ENCODE peak calls at places on chromosomes 2 and 18, in six cellular contexts. X is heart left ventricle, D is adrenal gland, C is spleen, P is A549, O is ovary. G is an unnamed sample.

GRCh38 chr2:144944506-144945230 is 424.7 kb upstream of the ZEB2 start:
- DNase-seq in C (no peak), X (no peak), D (no peak), O (no peak), P (no peak), G (no peak)

GRCh38 chr2:118168606-118169005 is 80.3 kb downstream of the INSIG2 start:
- DNase-seq in D (no peak), C (no peak), X (no peak), O (no peak), P (no peak), G (no peak)

GRCh38 chr18:31241425-31241824 is 76.5 kb upstream of the DSG1 start:
- DNase-seq in O (no peak), C (no peak), X (no peak), P (no peak), D (no peak), G (no peak)

GRCh38 chr18:48222118-48222517 is 187.1 kb downstream of the ZBTB7C start:
- DNase-seq in P (no peak), C (no peak), O (peak; percentile 61), D (peak; percentile 79), X (peak; percentile 72), G (peak; percentile 74)

GRCh38 chr2:64837116-64837704 is 152.0 kb upstream of the SLC1A4 start:
- DNase-seq in P (peak; percentile 65), X (no peak), O (peak; percentile 66), D (peak; percentile 61), C (no peak), G (no peak)

GRCh38 chr18:3434685-3435084 is 15.3 kb upstream of the TGIF1 start:
- DNase-seq in D (no peak), X (no peak), O (no peak), C (no peak), P (no peak), G (no peak)

GRCh38 chr2:134149904-134150303 is 104.0 kb upstream of the MGAT5 start:
- DNase-seq in D (no peak), C (no peak), P (no peak), O (no peak), X (no peak), G (no peak)

GRCh38 chr2:177397501-177398289 is 5.1 kb downstream of the AGPS start:
- DNase-seq in C (no peak), X (peak; percentile 16), P (no peak), O (peak; percentile 48), D (peak; percentile 8), G (no peak)

GRCh38 chr2:234550056-234550455 is 53.2 kb upstream of the ARL4C start:
- DNase-seq in O (no peak), C (no peak), X (no peak), P (no peak), D (no peak), G (no peak)

GRCh38 chr2:161208527-161209139 is 48.4 kb downstream of the TANK start:
- DNase-seq in O (no peak), D (peak; percentile 55), C (no peak), X (no peak), P (peak; percentile 1), G (no peak)

GRCh38 chr2:42074661-42075060 is 26.8 kb downstream of the PKDCC start:
- DNase-seq in D (no peak), P (no peak), C (no peak), O (no peak), X (no peak), G (no peak)

GRCh38 chr2:102606353-102606752 is 13.0 kb upstream of the SLC9A2 start:
- DNase-seq in C (no peak), P (no peak), O (no peak), D (peak; percentile 23), X (no peak), G (peak; percentile 60)

GRCh38 chr2:10824191-10824590 is 11.6 kb upstream of the PDIA6 start:
- DNase-seq in O (no peak), P (no peak), X (no peak), C (no peak), D (no peak), G (no peak)

GRCh38 chr2:197675711-197676188 is 363 bp upstream of the RFTN2 start:
- DNase-seq in D (peak; percentile 38), X (peak; percentile 14), O (no peak), C (no peak), P (no peak), G (no peak)

GRCh38 chr2:28004086-28004485 is 113.6 kb downstream of the BABAM2 start:
- DNase-seq in O (no peak), X (no peak), C (no peak), D (no peak), P (no peak), G (no peak)

GRCh38 chr2:211835695-211836094 is 702.9 kb downstream of the ERBB4 start:
- DNase-seq in X (no peak), P (no peak), O (no peak), C (no peak), D (no peak), G (no peak)

GRCh38 chr2:85601771-85602475 is 575 bp downstream of the TMEM150A start:
- DNase-seq in P (no peak), O (peak; percentile 68), D (peak; percentile 87), X (peak; percentile 78), C (peak; percentile 82), G (peak; percentile 64)

GRCh38 chr2:20184067-20184938 is 40.6 kb downstream of the SDC1 start:
- DNase-seq in C (peak; percentile 36), O (no peak), X (no peak), D (peak; percentile 42), P (peak; percentile 86), G (no peak)

GRCh38 chr18:35451032-35451431 is 46.7 kb downstream of the INO80C start:
- DNase-seq in O (no peak), P (no peak), D (no peak), C (no peak), X (no peak), G (no peak)

GRCh38 chr2:216620806-216621205 is 12.4 kb upstream of the IGFBP2 start:
- DNase-seq in O (no peak), D (no peak), C (no peak), X (peak; percentile 32), P (no peak), G (no peak)

GRCh38 chr2:38301340-38301968 is 75.6 kb downstream of the ATL2 start:
- DNase-seq in D (no peak), P (no peak), O (no peak), C (no peak), X (no peak), G (no peak)

GRCh38 chr2:127640082-127641072 is 5.6 kb upstream of the GPR17 start:
- DNase-seq in P (no peak), C (peak; percentile 93), X (no peak), O (no peak), D (no peak), G (no peak)

GRCh38 chr2:179460101-179460500 is 195.5 kb upstream of the SESTD1 start:
- DNase-seq in C (no peak), D (no peak), X (no peak), P (no peak), O (no peak), G (no peak)
- TF ChIP-seq POLR2A in C (no peak), D (no peak), X (no peak), P (no peak), O (no peak), G (no peak)

GRCh38 chr2:237650455-237650850 is 23.1 kb downstream of the LRRFIP1 start:
- DNase-seq in X (no peak), O (no peak), D (no peak), C (no peak), P (no peak), G (no peak)
- TF ChIP-seq POLR2A in X (no peak), O (no peak), D (no peak), C (no peak), P (no peak), G (no peak)

DNA sequence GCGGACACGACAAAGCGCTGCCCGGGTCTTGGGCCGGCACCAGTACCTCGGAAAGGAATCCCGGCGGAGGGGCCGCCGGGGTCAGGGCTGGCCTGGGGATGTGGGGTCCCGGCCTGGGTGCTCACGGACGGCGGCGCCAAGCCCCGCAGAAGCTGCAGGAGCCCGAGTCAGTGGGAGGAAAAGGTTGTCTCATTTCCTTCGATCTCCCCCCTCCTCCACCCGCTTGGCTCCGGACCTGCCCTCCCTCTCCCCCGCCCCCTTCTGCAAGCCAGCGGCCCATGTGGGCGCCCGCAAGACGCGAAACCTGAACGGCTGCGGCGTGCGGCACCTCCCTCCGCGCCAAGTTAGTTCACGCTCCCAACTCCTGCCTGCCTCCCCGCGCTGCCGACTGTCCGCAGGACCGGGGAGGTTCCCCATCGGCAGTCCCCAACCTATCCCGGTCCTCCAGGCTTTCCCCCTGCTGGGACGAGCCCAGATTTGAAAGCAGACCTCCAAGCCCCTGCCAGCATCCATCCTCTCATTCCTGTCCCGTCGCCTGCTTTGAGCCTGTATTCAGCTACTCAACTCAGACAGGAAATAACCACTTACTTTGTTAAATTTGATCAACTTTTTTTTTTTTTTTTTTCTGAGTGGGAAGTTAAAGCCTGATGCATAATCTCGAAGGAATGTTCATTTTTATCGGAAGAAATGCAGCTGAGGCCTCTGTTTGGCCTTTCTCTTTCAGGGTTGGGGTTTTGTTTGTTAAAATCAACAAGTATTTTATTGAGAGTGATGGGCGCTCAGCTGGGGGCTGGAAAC is at the start of gene EVA1A:
- DNase-seq in P (peak; percentile 16), D (peak; percentile 3), C (no peak), X (peak; percentile 61), O (peak; percentile 23), G (peak; percentile 11)
- TF ChIP-seq POLR2A in P (no peak), D (no peak), C (no peak), X (no peak), O (no peak), G (peak; percentile 15)

GRCh38 chr2:203104273-203104672 is 89.6 kb downstream of the NBEAL1 start:
- DNase-seq in X (no peak), D (no peak), O (no peak), P (no peak), C (no peak), G (no peak)

DNA sequence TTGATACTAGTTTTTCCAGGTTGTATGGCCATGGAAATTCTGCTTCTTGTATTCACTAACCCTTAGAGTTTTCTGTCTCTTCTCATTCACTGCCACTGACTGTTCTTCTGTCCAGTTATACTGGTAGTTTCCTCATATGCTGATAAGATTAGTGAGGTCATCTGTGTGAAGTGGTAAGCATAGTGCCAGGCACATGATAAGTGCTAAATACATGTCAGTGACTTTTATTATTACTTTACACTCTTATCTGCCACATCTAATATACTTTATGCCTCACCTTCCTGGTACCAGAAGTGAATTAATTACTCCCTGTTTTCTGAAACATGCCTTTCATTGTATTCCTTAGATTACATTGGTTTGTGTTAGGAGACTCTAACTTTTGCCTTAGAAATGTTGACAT is 91.3 kb downstream of the NBEAL1 start:
- DNase-seq in P (peak; percentile 1), O (no peak), C (no peak), X (no peak), D (no peak), G (no peak)
- TF ChIP-seq POLR2A in P (no peak), O (no peak), C (no peak), X (no peak), D (no peak), G (no peak)

GRCh38 chr18:58223717-58224424 is 179.8 kb downstream of the NEDD4L start:
- DNase-seq in O (no peak), D (peak; percentile 88), C (no peak), P (peak; percentile 65), X (peak; percentile 64), G (peak; percentile 53)
- TF ChIP-seq POLR2A in O (no peak), D (peak; percentile 68), C (no peak), P (no peak), X (no peak), G (peak; percentile 20)